ENCODE peak calls at places on chromosome 15, in six cellular contexts. S is brain microvascular endothelial cell; L is activated T-cell treated with anti-CD3 and anti-CD28 coated beads, Interleukin-2, amount 50 U/mL, for 72 hours; W is hepatocyte; J is right cardiac atrium; H is NT2/D1. K is an unnamed sample.

GRCh38 chr15:89912145-89912673 is 543 bp downstream of the ARPIN start:
- DNase-seq in S (no peak), L (no peak), W (peak; percentile 51), J (peak; percentile 79), H (no peak), K (no peak)

GRCh38 chr15:39074341-39074740 is 506.5 kb upstream of the THBS1 start:
- DNase-seq in S (no peak), L (no peak), W (no peak), J (no peak), H (no peak), K (no peak)

GRCh38 chr15:64653757-64654156 is 121.6 kb downstream of the RBPMS2 start:
- DNase-seq in S (no peak), L (no peak), W (no peak), J (no peak), H (no peak), K (peak; percentile 2)

GRCh38 chr15:89479173-89479572 is 17.2 kb downstream of the RHCG start:
- DNase-seq in S (no peak), L (no peak), W (no peak), J (no peak), H (no peak), K (no peak)

GRCh38 chr15:99390667-99391066 is 139.4 kb downstream of the LRRC28 start:
- DNase-seq in S (no peak), L (no peak), W (no peak), J (no peak), H (peak; percentile 23), K (no peak)

GRCh38 chr15:77505556-77505955 is 84.9 kb downstream of the HMG20A start:
- DNase-seq in S (no peak), L (no peak), W (no peak), J (no peak), H (no peak), K (no peak)

GRCh38 chr15:79172032-79172481 is 81.5 kb upstream of the RASGRF1 start:
- DNase-seq in S (no peak), L (no peak), W (no peak), J (no peak), H (no peak), K (no peak)

GRCh38 chr15:40937762-40938529 is 8.8 kb downstream of the DLL4 start:
- DNase-seq in S (no peak), L (no peak), W (no peak), J (peak; percentile 65), H (no peak), K (no peak)

GRCh38 chr15:71151061-71151460 is 35.8 kb downstream of the THSD4 start:
- DNase-seq in S (no peak), L (no peak), W (no peak), J (no peak), H (no peak), K (no peak)

GRCh38 chr15:36589971-36590370 is 10.5 kb downstream of the CDIN1 start:
- DNase-seq in S (peak; percentile 66), L (no peak), W (no peak), J (no peak), H (no peak), K (no peak)

GRCh38 chr15:59696332-59696731 is 7.2 kb upstream of the BNIP2 start:
- DNase-seq in S (no peak), L (no peak), W (no peak), J (no peak), H (no peak), K (no peak)

GRCh38 chr15:62835351-62835750 is 207.2 kb upstream of the TPM1 start:
- DNase-seq in S (no peak), L (no peak), W (no peak), J (no peak), H (no peak), K (no peak)

GRCh38 chr15:59933607-59934006 is 70.5 kb upstream of the FOXB1 start:
- DNase-seq in S (no peak), L (no peak), W (no peak), J (no peak), H (no peak), K (no peak)

GRCh38 chr15:83449928-83450501 is 2.9 kb downstream of the SH3GL3 start:
- DNase-seq in S (no peak), L (no peak), W (no peak), J (no peak), H (no peak), K (no peak)

GRCh38 chr15:101795455-101795854 is 7.9 kb upstream of the OR4F6 start:
- DNase-seq in S (peak; percentile 28), L (no peak), W (no peak), J (no peak), H (no peak), K (no peak)

GRCh38 chr15:35701402-35702046 is 155.6 kb upstream of the DPH6 start:
- DNase-seq in S (no peak), L (no peak), W (no peak), J (no peak), H (no peak), K (no peak)

GRCh38 chr15:70605606-70606410 is 157.6 kb downstream of the UACA start:
- DNase-seq in S (peak; percentile 72), L (no peak), W (peak; percentile 75), J (peak; percentile 88), H (no peak), K (peak; percentile 33)

GRCh38 chr15:49696441-49696840 is 75.6 kb downstream of the DTWD1 start:
- DNase-seq in S (peak; percentile 3), L (no peak), W (no peak), J (no peak), H (no peak), K (no peak)

GRCh38 chr15:31267161-31268107 is 59.2 kb upstream of the KLF13 start:
- DNase-seq in S (no peak), L (no peak), W (no peak), J (peak; percentile 18), H (no peak), K (no peak)

GRCh38 chr15:44662478-44663409 is 718 bp downstream of the SPG11 start:
- DNase-seq in S (peak; percentile 31), L (peak; percentile 90), W (peak; percentile 82), J (peak; percentile 85), H (peak; percentile 1), K (no peak)

GRCh38 chr15:78985859-78986470 is 41.1 kb upstream of the CTSH start:
- DNase-seq in S (no peak), L (no peak), W (no peak), J (no peak), H (no peak), K (no peak)

GRCh38 chr15:98914626-98915025 is 93.0 kb downstream of the PGPEP1L start:
- DNase-seq in S (peak; percentile 86), L (no peak), W (no peak), J (no peak), H (no peak), K (no peak)

GRCh38 chr15:98904466-98905048 is 103.0 kb downstream of the PGPEP1L start:
- DNase-seq in S (peak; percentile 65), L (peak; percentile 14), W (peak; percentile 53), J (no peak), H (no peak), K (no peak)

GRCh38 chr15:101676965-101677364 is 24.8 kb upstream of the TM2D3 start:
- DNase-seq in S (no peak), L (no peak), W (no peak), J (no peak), H (no peak), K (peak; percentile 46)

GRCh38 chr15:85689729-85690128 is 105.0 kb downstream of the KLHL25 start:
- DNase-seq in S (peak; percentile 49), L (peak; percentile 63), W (peak; percentile 58), J (peak; percentile 77), H (peak; percentile 66), K (no peak)

GRCh38 chr15:85741021-85741421 is 53.7 kb downstream of the KLHL25 start:
- DNase-seq in S (no peak), L (no peak), W (no peak), J (peak; percentile 60), H (no peak), K (no peak)

GRCh38 chr15:93179072-93179471 is 90.1 kb upstream of the RGMA start:
- DNase-seq in S (no peak), L (no peak), W (peak; percentile 52), J (peak; percentile 76), H (no peak), K (no peak)

GRCh38 chr15:60744826-60745225 is 265.9 kb upstream of the ICE2 start:
- DNase-seq in S (no peak), L (no peak), W (no peak), J (peak; percentile 89), H (no peak), K (no peak)

GRCh38 chr15:52021128-52021671 is 2.2 kb downstream of the MAPK6 start:
- DNase-seq in S (peak; percentile 92), L (peak; percentile 86), W (peak; percentile 86), J (no peak), H (no peak), K (peak; percentile 25)

GRCh38 chr15:69225355-69226027 is 65.1 kb downstream of the GLCE start:
- DNase-seq in S (no peak), L (no peak), W (peak; percentile 26), J (no peak), H (peak; percentile 8), K (no peak)

GRCh38 chr15:94230886-94231727 is at the start of gene MCTP2:
- DNase-seq in S (peak; percentile 52), L (peak; percentile 90), W (peak; percentile 93), J (peak; percentile 82), H (peak; percentile 66), K (no peak)

GRCh38 chr15:42012937-42013482 is 7.8 kb downstream of the PLA2G4E start:
- DNase-seq in S (no peak), L (no peak), W (no peak), J (no peak), H (no peak), K (no peak)

GRCh38 chr15:96339662-96340347 is 9.3 kb downstream of the NR2F2 start:
- DNase-seq in S (peak; percentile 3), L (no peak), W (no peak), J (no peak), H (no peak), K (no peak)